ENCODE peak calls at places on chromosome 6, in four cellular contexts. A is stomach, U is HFF-Myc, J is brain microvascular endothelial cell. Y is an unnamed sample.
A peak's percentile ranks its signal among the peaks of the same experiment; 100 is the strongest.

GRCh38 chr6:82987951-82988350 is 77.7 kb downstream of the UBE3D start:
- DNase-seq in J (no peak), A (no peak), U (no peak), Y (no peak)

GRCh38 chr6:144659202-144659731 is 374.1 kb downstream of the UTRN start:
- DNase-seq in A (no peak), J (peak; percentile 58), U (no peak), Y (no peak)

GRCh38 chr6:2103644-2104523 is 141.5 kb downstream of the GMDS start:
- DNase-seq in U (no peak), A (no peak), J (peak; percentile 25), Y (peak; percentile 3)

GRCh38 chr6:7166410-7167293 is 58.9 kb downstream of the RREB1 start:
- DNase-seq in A (no peak), U (no peak), J (peak; percentile 58), Y (no peak)

GRCh38 chr6:31498748-31499147 is 803 bp downstream of the MICB start:
- DNase-seq in U (no peak), J (no peak), A (no peak), Y (no peak)

GRCh38 chr6:148177589-148178233 is 164.9 kb upstream of the SASH1 start:
- DNase-seq in A (peak; percentile 79), J (peak; percentile 61), U (peak; percentile 57), Y (no peak)

GRCh38 chr6:6332873-6333272 is 12.4 kb upstream of the F13A1 start:
- DNase-seq in U (no peak), A (no peak), J (no peak), Y (no peak)

GRCh38 chr6:42268835-42269204 is 51.2 kb upstream of the MRPS10 start:
- DNase-seq in A (no peak), J (no peak), U (no peak), Y (no peak)

GRCh38 chr6:89244237-89244985 is 27.3 kb upstream of the GABRR1 start:
- DNase-seq in A (no peak), J (no peak), U (no peak), Y (no peak)

GRCh38 chr6:12137480-12137879 is 125.4 kb downstream of the HIVEP1 start:
- DNase-seq in J (peak; percentile 79), U (peak; percentile 63), A (peak; percentile 52), Y (no peak)

GRCh38 chr6:90087103-90087833 is 193.0 kb downstream of the GJA10 start:
- DNase-seq in A (no peak), U (no peak), J (no peak), Y (peak; percentile 19)

GRCh38 chr6:44003345-44004061 is 123.7 kb downstream of the MRPL14 start:
- DNase-seq in U (no peak), J (no peak), A (no peak), Y (no peak)

GRCh38 chr6:98958791-98959190 is 11.0 kb upstream of the FBXL4 start:
- DNase-seq in J (no peak), A (no peak), U (no peak), Y (no peak)

GRCh38 chr6:136592930-136593673 is 42.9 kb upstream of the MAP7 start:
- DNase-seq in J (peak; percentile 41), U (no peak), A (no peak), Y (no peak)

GRCh38 chr6:36655073-36655847 is 23.3 kb upstream of the CDKN1A start:
- DNase-seq in U (peak; percentile 75), J (no peak), A (no peak), Y (no peak)

GRCh38 chr6:27873101-27874030 is 38.8 kb downstream of the OR2B2 start:
- DNase-seq in A (peak; percentile 68), U (peak; percentile 93), J (no peak), Y (no peak)

GRCh38 chr6:32700391-32701040 is 34.1 kb upstream of the HLA-DQB1 start:
- DNase-seq in U (peak; percentile 33), J (peak; percentile 11), A (no peak), Y (no peak)

GRCh38 chr6:121592955-121593665 is 157.7 kb downstream of the GJA1 start:
- DNase-seq in J (no peak), U (no peak), A (no peak), Y (no peak)

GRCh38 chr6:150392452-150393220 is 23.8 kb downstream of the IYD start:
- DNase-seq in J (no peak), U (no peak), A (no peak), Y (no peak)

GRCh38 chr6:57294829-57295228 is 22.6 kb upstream of the PRIM2 start:
- DNase-seq in J (no peak), U (no peak), A (no peak), Y (no peak)

GRCh38 chr6:6629416-6629815 is 40.9 kb downstream of the LY86 start:
- DNase-seq in U (no peak), A (no peak), J (peak; percentile 6), Y (no peak)

GRCh38 chr6:166786704-166787293 is 159.7 kb upstream of the RPS6KA2 start:
- DNase-seq in U (peak; percentile 44), J (peak; percentile 56), A (no peak), Y (peak; percentile 9)

GRCh38 chr6:43798688-43799444 is 28.9 kb downstream of the VEGFA start:
- DNase-seq in U (no peak), A (peak; percentile 92), J (peak; percentile 33), Y (peak; percentile 44)

GRCh38 chr6:111565316-111566221 is 40.1 kb downstream of the TRAF3IP2 start:
- DNase-seq in J (no peak), U (no peak), A (no peak), Y (no peak)
- TF ChIP-seq CTCF in J (peak; percentile 13), U (no peak), A (no peak), Y (no peak)

GRCh38 chr6:26401987-26402658 is at the start of gene BTN3A1:
- DNase-seq in J (peak; percentile 80), U (peak; percentile 40), A (peak; percentile 60), Y (no peak)

GRCh38 chr6:26401389-26401986 is 587 bp upstream of the BTN3A1 start:
- DNase-seq in J (no peak), U (no peak), A (no peak), Y (no peak)

GRCh38 chr6:26404534-26404933 is 2.5 kb downstream of the BTN3A1 start:
- DNase-seq in U (no peak), J (no peak), A (no peak), Y (no peak)

GRCh38 chr6:26400626-26401025 is 1.4 kb upstream of the BTN3A1 start:
- DNase-seq in J (no peak), A (no peak), U (no peak), Y (no peak)

DNA sequence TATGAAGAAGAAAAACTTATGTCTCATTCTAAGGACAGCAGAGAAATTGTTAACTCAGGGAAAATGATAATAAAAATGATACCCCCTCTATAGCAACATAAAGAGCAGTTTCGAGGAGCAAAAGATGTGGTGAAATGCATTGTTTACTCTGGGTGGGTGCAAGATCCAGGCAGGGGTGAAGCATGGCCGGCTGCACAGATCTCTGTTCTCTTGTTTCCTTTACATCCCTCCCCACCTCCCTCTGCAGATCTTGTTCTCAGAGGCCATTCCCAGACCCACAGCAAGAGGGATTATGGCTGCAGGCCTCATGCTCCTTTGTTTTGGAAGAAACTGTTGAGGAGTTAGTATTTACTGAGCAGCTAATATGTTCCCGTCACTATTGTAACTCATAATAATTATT is 1.8 kb downstream of the BTN3A1 start:
- DNase-seq in J (no peak), U (no peak), A (no peak), Y (no peak)
- H3K4me3 ChIP-seq in J (no peak overlapping the region), U (no peak overlapping the region), A (no peak overlapping the region), Y (no peak overlapping the region)

GRCh38 chr6:156359912-156360311 is 417.3 kb upstream of the ARID1B start:
- DNase-seq in U (no peak), A (no peak), J (no peak), Y (no peak)
- TF ChIP-seq CTCF in U (peak; percentile 26), A (no peak), J (no peak), Y (peak; percentile 17)

DNA sequence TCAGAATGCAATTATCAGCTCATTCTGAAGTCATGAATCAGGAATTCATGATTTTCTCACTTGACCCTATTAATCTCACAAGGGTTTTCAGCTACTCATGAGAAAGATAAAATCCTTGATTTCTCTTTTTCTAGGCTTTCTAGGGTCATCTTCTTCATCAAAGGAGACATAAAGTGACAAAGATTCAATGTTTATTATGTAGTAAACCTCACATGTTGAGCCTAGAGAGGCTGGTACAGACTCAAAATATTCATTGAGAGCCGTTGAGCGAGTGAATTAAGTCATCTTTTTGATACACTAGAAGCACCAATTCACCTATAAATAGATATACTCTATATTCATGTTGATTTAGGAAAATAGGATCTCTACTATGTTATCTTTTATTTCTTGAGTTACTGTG is 104.8 kb upstream of the TRAF3IP2 start:
- DNase-seq in J (no peak), A (no peak), U (no peak), Y (no peak)
- H3K4me3 ChIP-seq in J (no peak overlapping the region), A (no peak overlapping the region), U (no peak overlapping the region), Y (no peak overlapping the region)

GRCh38 chr6:134063121-134063965 is 10.9 kb upstream of the SLC2A12 start:
- DNase-seq in J (no peak), U (no peak), A (no peak), Y (no peak)

GRCh38 chr6:134063966-134064445 is 11.6 kb upstream of the SLC2A12 start:
- DNase-seq in A (peak; percentile 63), U (no peak), J (peak; percentile 68), Y (no peak)

GRCh38 chr6:134064461-134064860 is 12.0 kb upstream of the SLC2A12 start:
- DNase-seq in U (no peak), J (no peak), A (no peak), Y (no peak)

GRCh38 chr6:134061440-134061839 is 9.0 kb upstream of the SLC2A12 start:
- DNase-seq in A (peak; percentile 40), J (no peak), U (no peak), Y (no peak)

GRCh38 chr6:134065706-134066105 is 13.3 kb upstream of the SLC2A12 start:
- DNase-seq in A (no peak), J (no peak), U (no peak), Y (no peak)
- TF ChIP-seq CTCF in A (no peak), J (peak; percentile 46), U (peak; percentile 48), Y (peak; percentile 47)

GRCh38 chr6:54255881-54256280 is 52.4 kb upstream of the TINAG start:
- DNase-seq in U (no peak), A (no peak), J (no peak), Y (no peak)
- H3K4me3 ChIP-seq in U (no peak overlapping the region), A (no peak overlapping the region), J (no peak overlapping the region), Y (no peak overlapping the region)

GRCh38 chr6:157558049-157558448 is 177.1 kb downstream of the ZDHHC14 start:
- DNase-seq in U (no peak), A (no peak), J (no peak), Y (no peak)
- TF ChIP-seq CTCF in U (no peak), A (no peak), J (no peak), Y (no peak)

Y was measured in BJ.